ENCODE peak calls at places on chromosomes 6 and 20, in five cellular contexts. W is K562, I is GM12878, J is SK-N-SH, R is HepG2. P is an unnamed sample.

GRCh38 chr6:31126416-31127175 is 6.3 kb upstream of the CDSN start:
- DNase-seq in W (no peak), I (no peak), J (no peak), R (no peak), P (no peak)

GRCh38 chr20:38680492-38681118 is 43.7 kb upstream of the SLC32A1 start:
- DNase-seq in W (peak), I (no peak), J (no peak), R (peak), P (peak)

GRCh38 chr20:49636447-49636846 is 68.5 kb upstream of the PTGIS start:
- DNase-seq in W (no peak), I (no peak), J (no peak), R (no peak), P (no peak)

GRCh38 chr6:39347906-39348585 is 25.5 kb upstream of the KCNK16 start:
- DNase-seq in W (peak), I (no peak), J (peak), R (peak), P (peak)

GRCh38 chr6:111813247-111814162 is 59.7 kb downstream of the FYN start:
- DNase-seq in W (no peak), I (no peak), J (no peak), R (no peak), P (no peak)

GRCh38 chr20:4795394-4795793 is 73.7 kb downstream of the PRND start:
- DNase-seq in W (peak), I (no peak), J (no peak), R (peak), P (peak)

GRCh38 chr6:84652356-84653026 is 111.9 kb downstream of the TBX18 start:
- DNase-seq in W (no peak), I (no peak), J (no peak), R (no peak), P (peak)

GRCh38 chr6:37809144-37809543 is 10.4 kb upstream of the ZFAND3 start:
- DNase-seq in W (no peak), I (no peak), J (no peak), R (no peak), P (no peak)

GRCh38 chr20:32969356-32970114 is 34.7 kb downstream of the SUN5 start:
- DNase-seq in W (no peak), I (no peak), J (no peak), R (no peak), P (no peak)

GRCh38 chr6:168062346-168063289 is 16.4 kb downstream of the FRMD1 start:
- DNase-seq in W (no peak), I (no peak), J (no peak), R (peak), P (no peak)

GRCh38 chr20:20892328-20892727 is 179.9 kb upstream of the RALGAPA2 start:
- DNase-seq in W (no peak), I (no peak), J (no peak), R (no peak), P (no peak)

GRCh38 chr6:85078071-85078470 is 313.7 kb upstream of the TBX18 start:
- DNase-seq in W (no peak), I (no peak), J (no peak), R (peak), P (peak)

GRCh38 chr20:6613280-6613861 is 154.1 kb upstream of the BMP2 start:
- DNase-seq in W (no peak), I (no peak), J (no peak), R (no peak), P (no peak)

GRCh38 chr6:38133932-38134703 is 314.6 kb downstream of the ZFAND3 start:
- DNase-seq in W (no peak), I (no peak), J (no peak), R (no peak), P (no peak)

GRCh38 chr20:3629893-3630292 is 33.3 kb downstream of the GFRA4 start:
- DNase-seq in W (no peak), I (no peak), J (no peak), R (no peak), P (no peak)

GRCh38 chr6:132964868-132965382 is 150.6 kb downstream of the RPS12 start:
- DNase-seq in W (peak), I (no peak), J (no peak), R (no peak), P (no peak)

GRCh38 chr20:41167481-41168253 is 30.3 kb downstream of the PLCG1 start:
- DNase-seq in W (no peak), I (no peak), J (no peak), R (no peak), P (no peak)

GRCh38 chr6:73903155-73903554 is 207.2 kb downstream of the CD109 start:
- DNase-seq in W (no peak), I (no peak), J (no peak), R (no peak), P (no peak)

GRCh38 chr6:134060491-134061106 is 8.2 kb upstream of the SLC2A12 start:
- DNase-seq in W (no peak), I (no peak), J (no peak), R (peak), P (peak)

GRCh38 chr20:37161830-37162549 is 17.1 kb upstream of the RPN2 start:
- DNase-seq in W (peak), I (no peak), J (no peak), R (no peak), P (no peak)

GRCh38 chr20:42604998-42605970 is 584.4 kb downstream of the PTPRT start:
- DNase-seq in W (no peak), I (no peak), J (no peak), R (no peak), P (no peak)

GRCh38 chr20:36214684-36215256 is 21.5 kb upstream of the AAR2 start:
- DNase-seq in W (peak), I (no peak), J (peak), R (peak), P (peak)

GRCh38 chr6:17242087-17242486 is 39.1 kb upstream of the RBM24 start:
- DNase-seq in W (no peak), I (no peak), J (no peak), R (no peak), P (no peak)

GRCh38 chr6:41591859-41592502 is 45.8 kb downstream of the FOXP4 start:
- DNase-seq in W (peak), I (peak), J (peak), R (peak), P (peak)

GRCh38 chr6:161192636-161193411 is 81.0 kb downstream of the AGPAT4 start:
- DNase-seq in W (no peak), I (no peak), J (no peak), R (no peak), P (no peak)

GRCh38 chr6:137399949-137400443 is 94.2 kb downstream of the OLIG3 start:
- DNase-seq in W (no peak), I (no peak), J (no peak), R (no peak), P (no peak)

GRCh38 chr6:37516920-37517405 is 17.3 kb upstream of the CCDC167 start:
- DNase-seq in W (no peak), I (no peak), J (peak), R (no peak), P (no peak)

GRCh38 chr6:28446818-28447511 is 3.7 kb upstream of the ZSCAN23 start:
- DNase-seq in W (no peak), I (no peak), J (peak), R (no peak), P (no peak)

GRCh38 chr20:24700166-24700860 is 230.9 kb downstream of the SYNDIG1 start:
- DNase-seq in W (no peak), I (no peak), J (no peak), R (no peak), P (no peak)

GRCh38 chr20:62305149-62305764 is 2.5 kb downstream of the ADRM1 start:
- DNase-seq in W (peak), I (no peak), J (no peak), R (peak), P (peak)
- H3K27ac ChIP-seq in W (peak), I (peak), J (no peak), R (peak), P (peak)

GRCh38 chr6:94636780-94637385 is 940.5 kb upstream of the MANEA start:
- DNase-seq in W (no peak), I (no peak), J (peak), R (peak), P (no peak)
- TF ChIP-seq SMC3 in W (no peak), I (peak), J (peak), R (peak), P (no peak)

GRCh38 chr20:52457826-52458225 is 266.2 kb upstream of the ZFP64 start:
- DNase-seq in W (no peak), I (no peak), J (no peak), R (no peak), P (no peak)
- TF ChIP-seq REST in W (no peak), I (no peak), J (no peak), R (no peak), P (no peak)

GRCh38 chr6:163945813-163946212 is 531.3 kb downstream of the QKI start:
- DNase-seq in W (no peak), I (no peak), J (no peak), R (no peak), P (no peak)

GRCh38 chr6:163941471-163941980 is 527.0 kb downstream of the QKI start:
- DNase-seq in W (no peak), I (no peak), J (no peak), R (no peak), P (no peak)

GRCh38 chr6:163944897-163945296 is 530.4 kb downstream of the QKI start:
- DNase-seq in W (no peak), I (no peak), J (no peak), R (no peak), P (no peak)

GRCh38 chr6:163942790-163943189 is 528.3 kb downstream of the QKI start:
- DNase-seq in W (no peak), I (no peak), J (no peak), R (no peak), P (no peak)

GRCh38 chr6:163943647-163944395 is 529.3 kb downstream of the QKI start:
- DNase-seq in W (no peak), I (no peak), J (no peak), R (no peak), P (no peak)
- H3K27ac ChIP-seq in W (no peak), I (no peak), J (no peak), R (no peak), P (no peak)

GRCh38 chr6:52661551-52661950 is 9.4 kb upstream of the TMEM14A start:
- DNase-seq in W (no peak), I (no peak), J (no peak), R (no peak), P (no peak)
- TF ChIP-seq SMC3 in W (no peak), I (no peak), J (no peak), R (no peak), P (no peak)

DNA sequence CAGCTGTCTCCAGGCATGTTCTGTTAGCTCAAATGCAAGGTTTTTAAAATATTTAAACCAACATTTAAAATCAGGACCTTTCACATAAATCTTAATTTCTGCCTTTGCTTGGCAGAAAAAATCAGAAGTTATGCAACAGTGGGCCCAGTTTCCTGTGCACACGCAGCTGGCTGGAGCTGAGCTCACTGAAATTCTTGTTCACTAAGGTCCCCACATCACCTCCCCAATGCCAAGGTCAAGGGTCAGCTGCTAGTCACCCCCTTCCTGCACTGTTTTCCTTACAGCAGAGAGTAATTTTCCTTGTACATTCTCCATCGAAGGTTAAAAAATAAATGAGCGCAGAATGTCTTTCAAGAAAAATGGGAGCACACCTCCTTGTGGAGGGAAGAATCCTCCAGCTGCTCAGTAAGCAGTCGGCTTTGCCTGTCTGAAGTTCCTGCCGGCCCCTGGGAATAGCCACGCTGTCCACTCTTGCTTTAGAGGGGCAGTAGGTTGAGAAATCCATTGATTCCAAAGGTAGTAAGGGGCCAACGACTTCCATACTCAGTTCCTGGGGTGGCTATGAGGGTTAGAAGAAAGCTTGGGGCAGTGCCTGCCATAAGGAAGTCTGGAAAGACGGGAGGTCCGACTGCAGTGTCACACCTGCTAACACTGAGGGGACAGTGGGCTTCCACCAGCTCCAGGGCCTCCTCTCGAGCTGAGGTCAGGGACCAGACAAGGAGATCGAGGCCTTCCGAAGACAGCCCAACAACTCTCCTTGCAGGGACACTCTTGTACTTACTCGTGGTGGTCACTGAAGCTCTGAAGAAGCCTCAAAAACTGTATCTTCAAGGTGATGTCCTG is 56.8 kb downstream of the MYH7B start:
- DNase-seq in W (no peak), I (no peak), J (no peak), R (no peak), P (no peak)
- TF ChIP-seq REST in W (no peak), I (no peak), J (no peak), R (no peak), P (no peak)